ENCODE peak calls at places on chromosomes 7 and 10, in six cellular contexts. B is non-pigmented ciliary epithelial cell, M is NAMALWA, H is hippocampal formation, E is NCI-H1105, S is H9. N is an unnamed sample.

GRCh38 chr10:120460191-120460590 is 3.2 kb downstream of the PLPP4 start:
- DNase-seq in B (no peak), M (no peak), H (no peak), E (no peak), S (no peak), N (no peak)

GRCh38 chr10:30233186-30233958 is 115.7 kb downstream of the MTPAP start:
- DNase-seq in B (no peak), M (no peak), H (no peak), E (no peak), S (no peak), N (no peak)

GRCh38 chr7:47604496-47604890 is 22.6 kb upstream of the TNS3 start:
- DNase-seq in B (no peak), M (no peak), H (no peak), E (no peak), S (no peak), N (no peak)

GRCh38 chr10:61747341-61747740 is 84.6 kb downstream of the CABCOCO1 start:
- DNase-seq in B (no peak), M (no peak), H (no peak), E (no peak), S (no peak), N (no peak)

GRCh38 chr7:40965016-40965415 is 737.9 kb downstream of the INHBA start:
- DNase-seq in B (no peak), M (peak), H (no peak), E (no peak), S (no peak), N (no peak)

GRCh38 chr7:88455696-88456095 is 149.0 kb upstream of the STEAP4 start:
- DNase-seq in B (peak), M (no peak), H (no peak), E (no peak), S (no peak), N (no peak)

GRCh38 chr10:101903827-101904520 is 60.4 kb upstream of the KCNIP2 start:
- DNase-seq in B (no peak), M (peak), H (peak), E (peak), S (no peak), N (no peak)

GRCh38 chr7:116553168-116553567 is 28.3 kb downstream of the CAV1 start:
- DNase-seq in B (no peak), M (no peak), H (no peak), E (no peak), S (no peak), N (no peak)

GRCh38 chr7:105014725-105015630 is 973 bp downstream of the KMT2E start:
- DNase-seq in B (no peak), M (peak), H (peak), E (peak), S (peak), N (peak)

GRCh38 chr10:74529205-74529604 is 297.2 kb upstream of the KAT6B start:
- DNase-seq in B (no peak), M (no peak), H (no peak), E (no peak), S (no peak), N (no peak)

GRCh38 chr10:107340345-107340744 is 175.8 kb upstream of the SORCS1 start:
- DNase-seq in B (no peak), M (no peak), H (no peak), E (no peak), S (no peak), N (no peak)

GRCh38 chr7:32957326-32958045 is at the start of gene FKBP9:
- DNase-seq in B (no peak), M (no peak), H (peak), E (peak), S (peak), N (peak)

GRCh38 chr7:20329389-20330175 is 1.1 kb upstream of the ITGB8 start:
- DNase-seq in B (no peak), M (no peak), H (peak), E (peak), S (peak), N (peak)

GRCh38 chr7:44211126-44211675 is 10.4 kb downstream of the YKT6 start:
- DNase-seq in B (no peak), M (no peak), H (no peak), E (no peak), S (no peak), N (no peak)

GRCh38 chr10:113496124-113496523 is 56.7 kb upstream of the HABP2 start:
- DNase-seq in B (no peak), M (no peak), H (no peak), E (no peak), S (no peak), N (no peak)